ENCODE peak calls at places on chromosomes 12 and 14, in ten cellular contexts. J is endothelial cell, E is nephron progenitor cell, M is transverse colon, F is AG09309, L is H9, Q is glutamatergic neuron, N is fibroblast of mammary gland, R is AG04450, S is RWPE1. C is an unnamed sample.

GRCh38 chr12:57176846-57177245 is 29.4 kb upstream of the LRP1-AS start:
- DNase-seq in J (no peak), Q (no peak), F (no peak), S (peak), E (no peak), N (peak), R (no peak), L (no peak), M (no peak), C (no peak)

GRCh38 chr14:69464379-69464778 is 20.1 kb upstream of the PLEKHD1 start:
- DNase-seq in E (no peak), M (no peak), N (no peak), R (no peak), S (no peak), J (no peak), F (no peak), Q (no peak), L (no peak), C (no peak)

GRCh38 chr14:88986146-88986841 is 161.8 kb downstream of the TTC8 start:
- DNase-seq in L (no peak), N (peak), J (no peak), F (no peak), R (peak), Q (no peak), E (no peak), M (no peak), S (peak), C (no peak)

GRCh38 chr12:42873401-42873800 is 283.9 kb upstream of the PRICKLE1 start:
- DNase-seq in R (no peak), J (no peak), S (no peak), F (no peak), M (no peak), Q (no peak), L (no peak), E (no peak), N (peak), C (no peak)

GRCh38 chr12:108623577-108623976 is 10.1 kb downstream of the SELPLG start:
- DNase-seq in L (no peak), F (no peak), Q (no peak), R (no peak), J (no peak), M (no peak), N (no peak), E (no peak), S (no peak), C (no peak)

GRCh38 chr14:36660736-36661505 is 739 bp upstream of the PAX9 start:
- DNase-seq in J (no peak), S (no peak), F (no peak), E (peak), N (no peak), R (no peak), L (peak), Q (no peak), M (no peak), C (no peak)

GRCh38 chr12:62933220-62933870 is 1.6 kb downstream of the PPM1H start:
- DNase-seq in F (no peak), J (peak), M (peak), Q (peak), R (no peak), N (no peak), E (peak), S (no peak), L (peak), C (no peak)

GRCh38 chr12:22631863-22632463 is 7.0 kb downstream of the ETNK1 start:
- DNase-seq in M (no peak), Q (no peak), S (no peak), R (no peak), J (no peak), N (peak), F (no peak), L (no peak), E (no peak), C (no peak)

GRCh38 chr14:93712838-93713724 is 75.2 kb downstream of the PRIMA1 start:
- DNase-seq in L (no peak), F (no peak), R (no peak), E (no peak), J (no peak), M (no peak), N (peak), Q (no peak), S (peak), C (no peak)

GRCh38 chr12:105083551-105084105 is 630 bp downstream of the ALDH1L2 start:
- DNase-seq in N (peak), M (peak), E (peak), J (no peak), Q (peak), R (peak), S (no peak), F (no peak), L (peak), C (peak)
- TF ChIP-seq CTCF in N (peak), M (no peak), E (no peak), J (no peak), Q (no peak), R (peak), S (no peak), F (no peak), L (no peak), C (peak)

GRCh38 chr12:67086116-67086515 is 183.0 kb upstream of the CAND1 start:
- DNase-seq in Q (no peak), N (no peak), F (no peak), R (no peak), E (no peak), J (no peak), L (no peak), M (no peak), S (no peak), C (no peak)

GRCh38 chr12:67077617-67078016 is 191.5 kb upstream of the CAND1 start:
- DNase-seq in R (no peak), N (peak), F (no peak), L (no peak), J (no peak), S (peak), M (no peak), Q (no peak), E (no peak), C (no peak)

GRCh38 chr12:67085699-67086098 is 183.5 kb upstream of the CAND1 start:
- DNase-seq in Q (no peak), E (no peak), M (no peak), N (no peak), R (no peak), L (no peak), F (no peak), S (no peak), J (no peak), C (no peak)

GRCh38 chr12:67080637-67081036 is 188.5 kb upstream of the CAND1 start:
- DNase-seq in S (no peak), E (no peak), N (no peak), F (no peak), M (no peak), R (no peak), L (no peak), Q (no peak), J (no peak), C (no peak)

DNA sequence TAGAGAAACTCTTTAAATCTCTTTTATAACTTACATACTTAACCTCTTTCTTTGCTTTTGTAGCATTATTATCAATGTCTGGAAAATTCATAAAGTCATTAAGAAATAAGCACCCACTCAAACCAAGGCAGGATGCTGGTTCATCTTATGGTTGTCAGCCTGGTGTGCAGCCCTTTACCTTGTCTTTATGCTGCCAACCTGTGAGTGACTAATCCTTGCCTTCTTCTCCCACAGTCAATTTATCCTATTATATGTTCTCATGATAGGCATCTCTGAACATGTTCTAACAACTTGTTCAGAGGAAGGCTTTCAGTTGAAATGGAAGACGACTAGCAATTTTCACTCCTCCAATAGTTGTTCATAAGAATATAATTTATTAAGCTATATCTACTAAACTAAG is 186.9 kb upstream of the CAND1 start:
- DNase-seq in J (no peak), S (peak), Q (no peak), E (no peak), M (no peak), N (no peak), F (no peak), L (no peak), R (no peak), C (no peak)
- TF ChIP-seq CTCF in J (no peak), S (no peak), Q (no peak), E (no peak), M (no peak), N (no peak), F (no peak), L (no peak), R (no peak), C (no peak)

DNA sequence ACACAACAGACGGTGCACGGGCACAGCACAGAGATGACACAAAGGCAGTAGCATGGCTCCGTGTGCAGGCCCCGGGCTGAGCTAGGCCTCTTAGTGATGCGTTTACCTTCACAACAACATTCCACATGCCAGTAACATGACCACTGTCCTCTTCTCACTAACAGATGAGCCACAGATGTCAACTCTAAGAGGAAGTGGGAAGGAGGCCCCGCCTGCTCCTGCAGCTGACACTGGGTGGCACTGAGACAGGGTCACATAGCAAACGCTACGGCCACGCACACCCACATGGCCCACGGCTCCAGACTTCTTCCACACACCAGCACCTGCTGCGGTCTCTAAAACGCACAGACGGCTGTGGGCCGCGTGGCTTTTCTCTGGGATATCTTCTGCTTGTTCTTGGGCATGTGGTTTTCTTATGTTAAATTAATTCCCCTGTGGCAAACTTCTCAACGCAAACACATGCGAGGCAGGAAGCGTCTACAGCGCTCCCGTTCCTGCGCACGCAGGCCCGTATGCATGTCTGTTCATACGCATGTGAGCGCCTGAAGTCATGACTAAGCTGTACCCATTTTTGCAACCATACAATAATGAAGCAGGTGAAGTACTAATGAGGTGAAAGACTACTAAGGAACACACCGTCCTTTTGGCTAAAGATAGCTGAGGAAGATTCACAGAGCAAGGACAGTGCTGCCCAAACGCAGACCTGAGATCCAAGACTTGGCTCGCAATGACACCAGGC is 26.8 kb downstream of the AMN start:
- DNase-seq in S (no peak), N (no peak), L (no peak), Q (no peak), F (no peak), E (no peak), J (no peak), M (peak), R (no peak), C (no peak)
- TF ChIP-seq CTCF in S (no peak), N (no peak), L (no peak), Q (no peak), F (no peak), E (no peak), J (no peak), M (no peak), R (no peak), C (no peak)

GRCh38 chr12:116425256-116426193 is 133.7 kb upstream of the MAP1LC3B2 start:
- DNase-seq in L (no peak), E (no peak), S (no peak), F (no peak), N (peak), R (no peak), Q (no peak), J (no peak), M (no peak), C (no peak)

GRCh38 chr12:116423053-116423452 is 136.1 kb upstream of the MAP1LC3B2 start:
- DNase-seq in F (peak), N (peak), Q (no peak), R (no peak), S (peak), J (no peak), L (no peak), E (no peak), M (no peak), C (no peak)

GRCh38 chr12:116430911-116431565 is 128.1 kb upstream of the MAP1LC3B2 start:
- DNase-seq in J (no peak), F (no peak), R (no peak), Q (no peak), M (no peak), L (no peak), E (no peak), N (no peak), S (no peak), C (no peak)

GRCh38 chr12:116427200-116427932 is 131.8 kb upstream of the MAP1LC3B2 start:
- DNase-seq in L (peak), Q (no peak), E (no peak), M (no peak), F (no peak), R (no peak), S (no peak), N (no peak), J (no peak), C (no peak)

DNA sequence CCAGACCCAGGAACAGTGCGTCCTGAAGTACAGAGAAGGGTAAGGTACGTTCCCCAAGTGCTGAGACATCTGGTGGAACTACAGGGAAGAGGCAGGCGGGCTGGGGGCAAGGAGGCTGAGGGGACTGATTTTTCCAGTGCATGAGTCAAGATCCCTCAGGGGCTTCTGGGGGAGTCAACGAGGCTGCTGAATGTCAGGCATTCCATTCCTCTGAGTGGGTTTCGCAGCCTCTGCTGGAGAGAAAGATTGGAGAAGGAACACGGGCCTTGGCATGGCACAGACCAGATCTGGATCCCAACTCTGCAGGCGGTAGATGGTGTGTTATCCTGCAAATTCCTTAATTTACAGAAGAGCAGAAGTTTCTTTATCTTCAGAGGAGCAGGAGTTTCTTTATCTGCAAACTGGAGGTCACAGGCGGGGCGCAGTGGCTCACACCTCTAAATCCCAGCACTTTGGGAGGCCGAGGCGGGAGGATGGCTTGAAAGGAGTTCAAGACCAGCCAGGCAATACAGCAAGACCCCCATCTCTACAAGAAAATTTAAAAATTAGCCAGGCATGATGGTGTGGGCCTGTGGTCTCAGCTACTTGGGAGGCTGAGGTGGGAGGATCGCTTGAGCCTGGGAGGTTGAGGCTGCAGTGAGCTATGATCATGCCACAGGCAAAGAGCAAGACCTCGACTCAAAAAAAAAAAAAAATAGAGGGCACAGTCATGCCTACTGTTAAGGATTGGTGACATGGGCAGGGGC is 132.6 kb upstream of the MAP1LC3B2 start:
- DNase-seq in F (peak), E (peak), N (peak), J (peak), M (peak), R (peak), Q (no peak), L (peak), S (peak), C (no peak)
- TF ChIP-seq CTCF in F (peak), E (no peak), N (peak), J (no peak), M (no peak), R (peak), Q (no peak), L (peak), S (no peak), C (peak)

GRCh38 chr14:57692671-57693070 is 173.2 kb downstream of the SLC35F4 start:
- DNase-seq in E (no peak), N (peak), F (peak), S (peak), R (peak), M (no peak), Q (no peak), J (no peak), L (no peak), C (no peak)
- TF ChIP-seq CTCF in E (peak), N (peak), F (peak), S (peak), R (peak), M (peak), Q (peak), J (no peak), L (peak), C (peak)